ENCODE peak calls at places on chromosomes 1 and 21, in eight cellular contexts. P is GM23248, O is IMR-90, M is fibroblast of lung, D is HepG2, E is H9, T is GM23338, L is astrocyte. Q is an unnamed sample. For H3K4me1 and H4K20me1, the result is how much of the 10 kb centered on the place peaks cover.

GRCh38 chr1:24558902-24559791 is 3.3 kb downstream of the NCMAP start:
- DNase-seq in P (peak), O (peak), M (peak), D (peak), E (peak), T (peak), L (peak), Q (peak)

GRCh38 chr1:159936284-159936904 is 9.0 kb downstream of the IGSF9 start:
- DNase-seq in P (peak), O (no peak), M (peak), D (peak), E (peak), T (peak), L (no peak), Q (peak)

GRCh38 chr1:225653463-225654276 is 747 bp upstream of the ENAH start:
- DNase-seq in P (peak), O (peak), M (peak), D (peak), E (peak), T (peak), L (peak), Q (peak)

GRCh38 chr1:152543808-152544207 is 22.8 kb downstream of the LCE3E start:
- DNase-seq in P (peak), O (no peak), M (no peak), D (no peak), E (no peak), T (peak), L (no peak), Q (no peak)

GRCh38 chr1:205569411-205570172 is 62.2 kb downstream of the ELK4 start:
- DNase-seq in P (no peak), O (no peak), M (no peak), D (no peak), E (no peak), T (peak), L (no peak), Q (peak)

GRCh38 chr1:159090566-159091546 is 14.3 kb upstream of the AIM2 start:
- DNase-seq in P (peak), O (peak), M (peak), D (no peak), E (no peak), T (no peak), L (peak), Q (no peak)

GRCh38 chr1:61865646-61866220 is 123.5 kb downstream of the PATJ start:
- DNase-seq in P (no peak), O (no peak), M (no peak), D (no peak), E (no peak), T (no peak), L (no peak), Q (no peak)

GRCh38 chr1:192937128-192937527 is 122.0 kb downstream of the UCHL5 start:
- DNase-seq in P (no peak), O (no peak), M (no peak), D (no peak), E (no peak), T (no peak), L (no peak), Q (no peak)

GRCh38 chr21:29725025-29725736 is 214.6 kb downstream of the GRIK1 start:
- DNase-seq in P (no peak), O (no peak), M (no peak), D (peak), E (no peak), T (no peak), L (no peak), Q (no peak)

GRCh38 chr1:84122780-84123382 is 21.2 kb upstream of the PRKACB start:
- DNase-seq in P (peak), O (peak), M (peak), D (peak), E (no peak), T (peak), L (peak), Q (peak)

GRCh38 chr1:172180886-172181285 is 239.6 kb upstream of the C1orf105 start:
- DNase-seq in P (peak), O (peak), M (peak), D (no peak), E (no peak), T (peak), L (peak), Q (no peak)

GRCh38 chr21:8993284-8993942 is 1528.0 kb upstream of the TPTE start:
- DNase-seq in P (no peak), O (no peak), M (no peak), D (peak), E (no peak), T (peak), L (no peak), Q (peak)

GRCh38 chr21:31509108-31510017 is 150.1 kb upstream of the SOD1 start:
- DNase-seq in P (peak), O (no peak), M (peak), D (peak), E (peak), T (peak), L (peak), Q (no peak)

GRCh38 chr1:1111516-1112236 is 4.2 kb downstream of the C1orf159 start:
- DNase-seq in P (no peak), O (no peak), M (no peak), D (no peak), E (no peak), T (no peak), L (no peak), Q (no peak)

GRCh38 chr1:47333922-47334764 is 553 bp downstream of the CMPK1 start:
- DNase-seq in P (peak), O (peak), M (peak), D (peak), E (peak), T (peak), L (peak), Q (peak)

GRCh38 chr1:26831059-26831458 is 4.6 kb downstream of the ZDHHC18 start:
- DNase-seq in P (no peak), O (no peak), M (no peak), D (no peak), E (no peak), T (no peak), L (no peak), Q (no peak)

GRCh38 chr1:26831546-26832248 is 5.2 kb downstream of the ZDHHC18 start:
- DNase-seq in P (peak), O (no peak), M (no peak), D (peak), E (no peak), T (no peak), L (no peak), Q (no peak)

GRCh38 chr1:26829214-26829911 is 2.9 kb downstream of the ZDHHC18 start:
- DNase-seq in P (no peak), O (no peak), M (no peak), D (no peak), E (no peak), T (no peak), L (no peak), Q (no peak)

GRCh38 chr1:26832249-26832960 is 5.9 kb downstream of the ZDHHC18 start:
- DNase-seq in P (no peak), O (no peak), M (no peak), D (no peak), E (no peak), T (no peak), L (no peak), Q (no peak)

GRCh38 chr1:26833432-26834405 is 7.2 kb downstream of the ZDHHC18 start:
- DNase-seq in P (no peak), O (no peak), M (no peak), D (no peak), E (no peak), T (no peak), L (no peak), Q (no peak)
- H3K4me1 ChIP-seq in P (under half), O (under half), M (under half), D (under half), E (under half), T (under half), L (under half), Q (under half)

GRCh38 chr1:227739636-227740035 is 4.4 kb downstream of the SNAP47 start:
- DNase-seq in P (no peak), O (no peak), M (no peak), D (no peak), E (peak), T (no peak), L (no peak), Q (peak)
- H4K20me1 ChIP-seq in P (under half), O (under half), M (under half), D (under half), E (under half), T (under half), L (half or more), Q (half or more)

DNA sequence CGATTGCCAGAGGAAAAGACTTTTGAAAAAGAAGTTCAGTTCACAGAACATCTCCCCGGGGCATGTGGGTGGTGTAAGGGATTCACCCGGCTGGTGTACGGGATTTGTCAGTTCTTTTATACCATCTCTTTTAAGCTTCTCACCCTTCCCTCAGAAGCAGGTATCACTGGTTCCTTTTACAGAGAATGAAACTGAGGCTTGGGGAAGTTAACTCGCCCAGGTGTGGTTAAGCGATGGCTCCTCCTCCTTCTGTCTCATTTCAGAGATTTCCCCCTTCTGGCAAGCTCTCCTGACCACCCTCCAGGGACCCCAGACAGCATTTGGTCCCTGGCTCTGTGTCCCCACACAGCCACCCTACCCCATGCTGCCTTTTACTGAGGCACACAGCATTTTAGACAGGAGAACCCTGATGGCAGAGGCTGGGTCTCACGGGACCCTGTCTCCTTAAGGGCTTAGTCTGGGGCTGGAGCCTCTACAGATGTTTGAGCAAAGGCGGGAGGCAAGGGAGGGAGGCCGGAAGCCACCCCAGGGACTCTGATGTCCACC is 2.8 kb upstream of the ECE1 start:
- DNase-seq in P (no peak), O (no peak), M (no peak), D (no peak), E (no peak), T (no peak), L (no peak), Q (no peak)
- H3K4me1 ChIP-seq in P (under half), O (under half), M (under half), D (under half), E (under half), T (under half), L (under half), Q (under half)

DNA sequence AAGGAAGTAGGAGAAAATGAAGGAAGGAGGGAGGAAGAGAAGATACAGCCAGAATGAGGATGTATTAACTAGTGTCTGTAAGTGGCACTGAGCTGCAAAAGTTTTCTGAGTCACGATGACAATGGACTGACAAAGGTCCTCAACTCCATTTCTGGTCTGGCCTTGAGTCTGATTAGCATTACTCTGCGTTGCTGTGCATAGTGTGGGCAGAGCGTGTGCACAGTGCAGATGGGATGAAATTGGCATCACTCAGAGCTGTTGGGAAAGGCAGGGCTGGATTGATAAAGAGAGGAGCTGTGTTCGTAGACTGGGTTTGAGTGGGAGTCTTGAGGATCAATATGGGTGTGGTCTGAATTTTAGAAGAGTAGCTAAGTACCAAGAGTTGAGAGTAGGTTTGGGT is 7.3 kb downstream of the RHOU start:
- DNase-seq in P (no peak), O (no peak), M (no peak), D (no peak), E (no peak), T (no peak), L (no peak), Q (no peak)
- H4K20me1 ChIP-seq in P (under half), O (under half), M (under half), D (under half), E (under half), T (under half), L (under half), Q (under half)

DNA sequence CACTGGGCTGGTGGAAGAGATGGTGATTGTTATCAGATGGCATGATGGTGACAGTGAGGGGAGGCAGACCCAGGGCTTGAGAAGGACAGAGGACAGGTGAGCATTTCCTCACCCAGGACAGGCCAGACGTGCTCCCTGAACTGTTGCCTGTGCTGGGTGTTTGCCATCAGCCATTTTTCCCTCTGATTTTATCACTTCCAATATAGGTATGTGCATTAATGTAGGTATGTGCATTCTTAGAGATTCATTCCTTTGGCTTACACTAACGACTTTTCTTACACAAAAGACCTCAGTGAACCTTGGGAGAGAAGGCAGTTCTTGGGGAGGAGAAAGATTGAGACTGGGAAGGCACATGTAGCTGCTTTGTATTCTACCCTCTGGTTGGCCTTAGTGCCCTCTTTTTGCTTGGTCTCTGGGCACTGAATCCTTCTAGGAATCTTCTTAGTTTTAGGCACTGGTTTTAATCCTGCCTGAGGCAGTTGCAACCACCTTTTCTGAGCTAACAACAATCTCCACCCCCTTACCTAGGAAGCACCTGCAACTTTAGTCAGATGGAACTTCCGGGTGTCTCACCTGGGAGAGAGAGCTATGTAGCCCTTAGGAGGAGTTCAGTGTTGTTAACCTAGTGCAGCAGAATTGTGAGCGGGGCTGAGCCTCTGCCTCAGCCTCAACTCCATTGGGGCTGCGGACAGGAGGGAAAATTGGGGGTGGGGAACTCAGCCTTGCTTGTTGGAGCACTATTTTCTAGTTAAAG is 30.9 kb downstream of the C1orf116 start:
- DNase-seq in P (no peak), O (no peak), M (no peak), D (no peak), E (no peak), T (no peak), L (no peak), Q (no peak)
- H3K4me1 ChIP-seq in P (under half), O (under half), M (under half), D (under half), E (under half), T (under half), L (under half), Q (under half)

Q was measured in osteoblast.